ENCODE peak calls at places on chromosomes 6 and 20, in ten cellular contexts. One of them, this sample, is unnamed.

GRCh38 chr6:4664117-4664626 is 112.0 kb upstream of the CDYL start:
- DNase-seq in NCI-H2107: no peak
- DNase-seq in psoas muscle: peak
- DNase-seq in fibroblast of the conjunctiva: peak
- DNase-seq in NCI-H345: no peak
- DNase-seq in fibroblast of lung: peak
- DNase-seq in stimulated activated CD4-positive, alpha-beta T cell treated with anti-CD3 and anti-CD28 coated beads, Interleukin-1b, Interleukin-23, amount 100 ng/mL, for 4 hours: no peak
- DNase-seq in activated CD8-positive, alpha-beta memory T cell treated with anti-CD3 and anti-CD28 coated beads, Interleukin-2, amount 50 U/mL, for 48 hours: no peak
- DNase-seq in AG09309: peak
- DNase-seq in cortex of kidney: no peak
- DNase-seq in this sample: no peak

GRCh38 chr20:13844296-13844695 is 59.5 kb downstream of the NDUFAF5 start:
- DNase-seq in NCI-H2107: no peak
- DNase-seq in psoas muscle: no peak
- DNase-seq in fibroblast of the conjunctiva: no peak
- DNase-seq in NCI-H345: no peak
- DNase-seq in fibroblast of lung: no peak
- DNase-seq in stimulated activated CD4-positive, alpha-beta T cell treated with anti-CD3 and anti-CD28 coated beads, Interleukin-1b, Interleukin-23, amount 100 ng/mL, for 4 hours: no peak
- DNase-seq in activated CD8-positive, alpha-beta memory T cell treated with anti-CD3 and anti-CD28 coated beads, Interleukin-2, amount 50 U/mL, for 48 hours: no peak
- DNase-seq in AG09309: no peak
- DNase-seq in cortex of kidney: no peak
- DNase-seq in this sample: no peak

GRCh38 chr6:15916581-15916980 is 212.3 kb upstream of the MYLIP start:
- DNase-seq in NCI-H2107: no peak
- DNase-seq in psoas muscle: no peak
- DNase-seq in fibroblast of the conjunctiva: no peak
- DNase-seq in NCI-H345: no peak
- DNase-seq in fibroblast of lung: no peak
- DNase-seq in stimulated activated CD4-positive, alpha-beta T cell treated with anti-CD3 and anti-CD28 coated beads, Interleukin-1b, Interleukin-23, amount 100 ng/mL, for 4 hours: no peak
- DNase-seq in activated CD8-positive, alpha-beta memory T cell treated with anti-CD3 and anti-CD28 coated beads, Interleukin-2, amount 50 U/mL, for 48 hours: no peak
- DNase-seq in AG09309: no peak
- DNase-seq in cortex of kidney: no peak
- DNase-seq in this sample: no peak

GRCh38 chr20:17761612-17762011 is 61.8 kb downstream of the BANF2 start:
- DNase-seq in NCI-H2107: no peak
- DNase-seq in psoas muscle: no peak
- DNase-seq in fibroblast of the conjunctiva: no peak
- DNase-seq in NCI-H345: peak
- DNase-seq in fibroblast of lung: no peak
- DNase-seq in stimulated activated CD4-positive, alpha-beta T cell treated with anti-CD3 and anti-CD28 coated beads, Interleukin-1b, Interleukin-23, amount 100 ng/mL, for 4 hours: no peak
- DNase-seq in activated CD8-positive, alpha-beta memory T cell treated with anti-CD3 and anti-CD28 coated beads, Interleukin-2, amount 50 U/mL, for 48 hours: no peak
- DNase-seq in AG09309: no peak
- DNase-seq in cortex of kidney: no peak
- DNase-seq in this sample: no peak

GRCh38 chr20:63183422-63184146 is 32.3 kb downstream of the YTHDF1 start:
- DNase-seq in NCI-H2107: no peak
- DNase-seq in psoas muscle: peak
- DNase-seq in fibroblast of the conjunctiva: no peak
- DNase-seq in NCI-H345: peak
- DNase-seq in fibroblast of lung: peak
- DNase-seq in stimulated activated CD4-positive, alpha-beta T cell treated with anti-CD3 and anti-CD28 coated beads, Interleukin-1b, Interleukin-23, amount 100 ng/mL, for 4 hours: peak
- DNase-seq in activated CD8-positive, alpha-beta memory T cell treated with anti-CD3 and anti-CD28 coated beads, Interleukin-2, amount 50 U/mL, for 48 hours: peak
- DNase-seq in AG09309: no peak
- DNase-seq in cortex of kidney: no peak
- DNase-seq in this sample: peak

GRCh38 chr6:18141805-18142590 is 12.9 kb downstream of the TPMT start:
- DNase-seq in NCI-H2107: no peak
- DNase-seq in psoas muscle: no peak
- DNase-seq in fibroblast of the conjunctiva: no peak
- DNase-seq in NCI-H345: no peak
- DNase-seq in fibroblast of lung: no peak
- DNase-seq in stimulated activated CD4-positive, alpha-beta T cell treated with anti-CD3 and anti-CD28 coated beads, Interleukin-1b, Interleukin-23, amount 100 ng/mL, for 4 hours: no peak
- DNase-seq in activated CD8-positive, alpha-beta memory T cell treated with anti-CD3 and anti-CD28 coated beads, Interleukin-2, amount 50 U/mL, for 48 hours: no peak
- DNase-seq in AG09309: no peak
- DNase-seq in cortex of kidney: no peak
- DNase-seq in this sample: no peak

GRCh38 chr6:162736933-162737332 is 9.2 kb downstream of the PACRG start:
- DNase-seq in NCI-H2107: no peak
- DNase-seq in psoas muscle: no peak
- DNase-seq in fibroblast of the conjunctiva: no peak
- DNase-seq in NCI-H345: no peak
- DNase-seq in fibroblast of lung: peak
- DNase-seq in stimulated activated CD4-positive, alpha-beta T cell treated with anti-CD3 and anti-CD28 coated beads, Interleukin-1b, Interleukin-23, amount 100 ng/mL, for 4 hours: no peak
- DNase-seq in activated CD8-positive, alpha-beta memory T cell treated with anti-CD3 and anti-CD28 coated beads, Interleukin-2, amount 50 U/mL, for 48 hours: no peak
- DNase-seq in AG09309: no peak
- DNase-seq in cortex of kidney: no peak
- DNase-seq in this sample: no peak

GRCh38 chr6:122947355-122947754 is 48.7 kb upstream of the CLVS2 start:
- DNase-seq in NCI-H2107: no peak
- DNase-seq in psoas muscle: no peak
- DNase-seq in fibroblast of the conjunctiva: no peak
- DNase-seq in NCI-H345: peak
- DNase-seq in fibroblast of lung: no peak
- DNase-seq in stimulated activated CD4-positive, alpha-beta T cell treated with anti-CD3 and anti-CD28 coated beads, Interleukin-1b, Interleukin-23, amount 100 ng/mL, for 4 hours: no peak
- DNase-seq in activated CD8-positive, alpha-beta memory T cell treated with anti-CD3 and anti-CD28 coated beads, Interleukin-2, amount 50 U/mL, for 48 hours: no peak
- DNase-seq in AG09309: no peak
- DNase-seq in cortex of kidney: no peak
- DNase-seq in this sample: no peak

GRCh38 chr6:5214570-5215052 is 46.1 kb downstream of the LYRM4 start:
- DNase-seq in NCI-H2107: no peak
- DNase-seq in psoas muscle: no peak
- DNase-seq in fibroblast of the conjunctiva: no peak
- DNase-seq in NCI-H345: no peak
- DNase-seq in fibroblast of lung: peak
- DNase-seq in stimulated activated CD4-positive, alpha-beta T cell treated with anti-CD3 and anti-CD28 coated beads, Interleukin-1b, Interleukin-23, amount 100 ng/mL, for 4 hours: no peak
- DNase-seq in activated CD8-positive, alpha-beta memory T cell treated with anti-CD3 and anti-CD28 coated beads, Interleukin-2, amount 50 U/mL, for 48 hours: peak
- DNase-seq in AG09309: no peak
- DNase-seq in cortex of kidney: no peak
- DNase-seq in this sample: peak

GRCh38 chr6:41644297-41644879 is 6.1 kb downstream of the MDFI start:
- DNase-seq in NCI-H2107: peak
- DNase-seq in psoas muscle: no peak
- DNase-seq in fibroblast of the conjunctiva: no peak
- DNase-seq in NCI-H345: no peak
- DNase-seq in fibroblast of lung: no peak
- DNase-seq in stimulated activated CD4-positive, alpha-beta T cell treated with anti-CD3 and anti-CD28 coated beads, Interleukin-1b, Interleukin-23, amount 100 ng/mL, for 4 hours: no peak
- DNase-seq in activated CD8-positive, alpha-beta memory T cell treated with anti-CD3 and anti-CD28 coated beads, Interleukin-2, amount 50 U/mL, for 48 hours: no peak
- DNase-seq in AG09309: no peak
- DNase-seq in cortex of kidney: no peak
- DNase-seq in this sample: no peak

GRCh38 chr20:39960522-39961420 is 728.3 kb downstream of the MAFB start:
- DNase-seq in NCI-H2107: no peak
- DNase-seq in psoas muscle: peak
- DNase-seq in fibroblast of the conjunctiva: no peak
- DNase-seq in NCI-H345: peak
- DNase-seq in fibroblast of lung: no peak
- DNase-seq in stimulated activated CD4-positive, alpha-beta T cell treated with anti-CD3 and anti-CD28 coated beads, Interleukin-1b, Interleukin-23, amount 100 ng/mL, for 4 hours: no peak
- DNase-seq in activated CD8-positive, alpha-beta memory T cell treated with anti-CD3 and anti-CD28 coated beads, Interleukin-2, amount 50 U/mL, for 48 hours: no peak
- DNase-seq in AG09309: no peak
- DNase-seq in cortex of kidney: no peak
- DNase-seq in this sample: no peak

GRCh38 chr6:12010635-12011275 is 1.4 kb upstream of the HIVEP1 start:
- DNase-seq in NCI-H2107: peak
- DNase-seq in psoas muscle: peak
- DNase-seq in fibroblast of the conjunctiva: no peak
- DNase-seq in NCI-H345: peak
- DNase-seq in fibroblast of lung: no peak
- DNase-seq in stimulated activated CD4-positive, alpha-beta T cell treated with anti-CD3 and anti-CD28 coated beads, Interleukin-1b, Interleukin-23, amount 100 ng/mL, for 4 hours: no peak
- DNase-seq in activated CD8-positive, alpha-beta memory T cell treated with anti-CD3 and anti-CD28 coated beads, Interleukin-2, amount 50 U/mL, for 48 hours: peak
- DNase-seq in AG09309: no peak
- DNase-seq in cortex of kidney: no peak
- DNase-seq in this sample: peak

GRCh38 chr6:160667854-160668481 is 3.9 kb upstream of the LPA start:
- DNase-seq in NCI-H2107: no peak
- DNase-seq in psoas muscle: no peak
- DNase-seq in fibroblast of the conjunctiva: no peak
- DNase-seq in NCI-H345: no peak
- DNase-seq in fibroblast of lung: no peak
- DNase-seq in stimulated activated CD4-positive, alpha-beta T cell treated with anti-CD3 and anti-CD28 coated beads, Interleukin-1b, Interleukin-23, amount 100 ng/mL, for 4 hours: no peak
- DNase-seq in activated CD8-positive, alpha-beta memory T cell treated with anti-CD3 and anti-CD28 coated beads, Interleukin-2, amount 50 U/mL, for 48 hours: peak
- DNase-seq in AG09309: no peak
- DNase-seq in cortex of kidney: no peak
- DNase-seq in this sample: no peak

GRCh38 chr6:165181951-165182414 is 127.4 kb downstream of the C6orf118 start:
- DNase-seq in NCI-H2107: no peak
- DNase-seq in psoas muscle: no peak
- DNase-seq in fibroblast of the conjunctiva: peak
- DNase-seq in NCI-H345: no peak
- DNase-seq in fibroblast of lung: no peak
- DNase-seq in stimulated activated CD4-positive, alpha-beta T cell treated with anti-CD3 and anti-CD28 coated beads, Interleukin-1b, Interleukin-23, amount 100 ng/mL, for 4 hours: no peak
- DNase-seq in activated CD8-positive, alpha-beta memory T cell treated with anti-CD3 and anti-CD28 coated beads, Interleukin-2, amount 50 U/mL, for 48 hours: no peak
- DNase-seq in AG09309: peak
- DNase-seq in cortex of kidney: no peak
- DNase-seq in this sample: no peak

GRCh38 chr6:29887330-29887818 is 55.0 kb upstream of the HLA-A start:
- DNase-seq in NCI-H2107: no peak
- DNase-seq in psoas muscle: peak
- DNase-seq in fibroblast of the conjunctiva: no peak
- DNase-seq in NCI-H345: no peak
- DNase-seq in fibroblast of lung: peak
- DNase-seq in stimulated activated CD4-positive, alpha-beta T cell treated with anti-CD3 and anti-CD28 coated beads, Interleukin-1b, Interleukin-23, amount 100 ng/mL, for 4 hours: peak
- DNase-seq in activated CD8-positive, alpha-beta memory T cell treated with anti-CD3 and anti-CD28 coated beads, Interleukin-2, amount 50 U/mL, for 48 hours: peak
- DNase-seq in AG09309: no peak
- DNase-seq in cortex of kidney: no peak
- DNase-seq in this sample: peak

GRCh38 chr6:37691904-37692806 is 5.5 kb downstream of the MDGA1 start:
- DNase-seq in NCI-H2107: peak
- DNase-seq in psoas muscle: peak
- DNase-seq in fibroblast of the conjunctiva: no peak
- DNase-seq in NCI-H345: peak
- DNase-seq in fibroblast of lung: peak
- DNase-seq in stimulated activated CD4-positive, alpha-beta T cell treated with anti-CD3 and anti-CD28 coated beads, Interleukin-1b, Interleukin-23, amount 100 ng/mL, for 4 hours: peak
- DNase-seq in activated CD8-positive, alpha-beta memory T cell treated with anti-CD3 and anti-CD28 coated beads, Interleukin-2, amount 50 U/mL, for 48 hours: peak
- DNase-seq in AG09309: no peak
- DNase-seq in cortex of kidney: no peak
- DNase-seq in this sample: peak

GRCh38 chr20:56383334-56383733 is 8.7 kb downstream of the AURKA start:
- DNase-seq in NCI-H2107: no peak
- DNase-seq in psoas muscle: no peak
- DNase-seq in fibroblast of the conjunctiva: no peak
- DNase-seq in NCI-H345: no peak
- DNase-seq in fibroblast of lung: no peak
- DNase-seq in stimulated activated CD4-positive, alpha-beta T cell treated with anti-CD3 and anti-CD28 coated beads, Interleukin-1b, Interleukin-23, amount 100 ng/mL, for 4 hours: no peak
- DNase-seq in activated CD8-positive, alpha-beta memory T cell treated with anti-CD3 and anti-CD28 coated beads, Interleukin-2, amount 50 U/mL, for 48 hours: no peak
- DNase-seq in AG09309: no peak
- DNase-seq in cortex of kidney: no peak
- DNase-seq in this sample: no peak